ENCODE peak calls at places on chromosomes 12 and 14, in four cellular contexts. One of them, this sample, is unnamed.

GRCh38 chr12:93968518-93968917 is 179.9 kb upstream of the PLXNC1 start:
- DNase-seq in HepG2: no peak
- DNase-seq in K562: no peak
- DNase-seq in WTC11: no peak
- DNase-seq in this sample: no peak

GRCh38 chr12:51852404-51853137 is 4.1 kb upstream of the FIGNL2 start:
- DNase-seq in HepG2: no peak
- DNase-seq in WTC11: no peak
- DNase-seq in K562: no peak
- DNase-seq in this sample: no peak

GRCh38 chr12:50536831-50537537 is 32.2 kb downstream of the DIP2B start:
- DNase-seq in HepG2: no peak
- DNase-seq in WTC11: no peak
- DNase-seq in K562: no peak
- DNase-seq in this sample: no peak

GRCh38 chr12:50442178-50442908 is 41.7 kb downstream of the LARP4 start:
- DNase-seq in HepG2: no peak
- DNase-seq in WTC11: no peak
- DNase-seq in K562: no peak
- DNase-seq in this sample: no peak

GRCh38 chr12:120856980-120857379 is 47.2 kb downstream of the SPPL3 start:
- DNase-seq in K562: no peak
- DNase-seq in HepG2: no peak
- DNase-seq in WTC11: no peak
- DNase-seq in this sample: no peak

GRCh38 chr14:55832974-55833373 is 253.0 kb downstream of the KTN1 start:
- DNase-seq in K562: no peak
- DNase-seq in HepG2: no peak
- DNase-seq in WTC11: no peak
- DNase-seq in this sample: no peak

GRCh38 chr12:92431146-92431545 is 271.6 kb upstream of the PLEKHG7 start:
- DNase-seq in K562: peak; percentile 18
- DNase-seq in HepG2: no peak
- DNase-seq in WTC11: peak; percentile 21
- DNase-seq in this sample: no peak

GRCh38 chr14:98984719-98985041 is 287.3 kb downstream of the BCL11B start:
- DNase-seq in K562: peak; percentile 35
- DNase-seq in HepG2: no peak
- DNase-seq in WTC11: no peak
- DNase-seq in this sample: no peak

GRCh38 chr12:15404485-15404884 is 82.2 kb downstream of the PTPRO start:
- DNase-seq in HepG2: no peak
- DNase-seq in K562: no peak
- DNase-seq in WTC11: no peak
- DNase-seq in this sample: no peak

GRCh38 chr12:127287256-127287655 is 979.7 kb upstream of the TMEM132C start:
- DNase-seq in HepG2: no peak
- DNase-seq in K562: no peak
- DNase-seq in WTC11: no peak
- DNase-seq in this sample: no peak

GRCh38 chr12:130160711-130161231 is 1.5 kb upstream of the FZD10 start:
- DNase-seq in WTC11: no peak
- DNase-seq in HepG2: no peak
- DNase-seq in K562: no peak
- DNase-seq in this sample: no peak

DNA sequence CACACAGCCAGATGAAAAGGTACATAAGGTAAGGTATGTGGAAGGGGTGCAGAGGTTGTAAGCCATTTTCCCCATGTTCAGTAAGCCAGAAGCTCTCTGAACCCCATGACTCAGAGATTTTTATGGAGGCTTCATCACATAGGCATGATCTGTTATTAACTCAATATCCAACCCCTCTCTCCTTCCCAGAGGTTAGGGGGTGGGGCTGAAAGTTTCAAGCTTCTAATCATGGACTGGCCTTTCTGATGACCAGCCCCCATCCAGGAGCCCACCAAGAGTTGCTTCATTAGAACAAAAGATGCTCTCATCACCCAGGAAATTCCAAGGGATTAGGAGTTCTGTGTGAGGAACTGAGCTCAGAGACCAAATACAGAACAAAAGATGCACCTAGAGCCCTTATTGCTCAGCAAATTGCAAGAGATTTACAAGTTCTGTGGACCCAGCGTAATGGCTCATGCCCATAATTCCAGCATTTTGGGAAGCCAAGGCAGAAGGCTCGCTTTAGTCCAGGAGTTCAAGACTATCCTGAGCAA is 103.2 kb upstream of the DAAM1 start:
- DNase-seq in WTC11: no peak
- DNase-seq in HepG2: no peak
- DNase-seq in K562: no peak
- DNase-seq in this sample: no peak
- TF ChIP-seq ELF4 in WTC11: no peak
- TF ChIP-seq ELF4 in HepG2: no peak
- TF ChIP-seq ELF4 in K562: no peak
- TF ChIP-seq ELF4 in this sample: no peak

GRCh38 chr12:105278043-105278697 is 42.2 kb upstream of the APPL2 start:
- DNase-seq in WTC11: no peak
- DNase-seq in K562: no peak
- DNase-seq in HepG2: peak; percentile 50
- DNase-seq in this sample: peak; percentile 39
- TF ChIP-seq ELF4 in WTC11: no peak
- TF ChIP-seq ELF4 in K562: no peak
- TF ChIP-seq ELF4 in HepG2: no peak
- TF ChIP-seq ELF4 in this sample: no peak

GRCh38 chr14:25014440-25014839 is 35.5 kb downstream of the STXBP6 start:
- DNase-seq in WTC11: no peak
- DNase-seq in HepG2: peak; percentile 41
- DNase-seq in K562: no peak
- DNase-seq in this sample: no peak

GRCh38 chr14:25015761-25016160 is 34.2 kb downstream of the STXBP6 start:
- DNase-seq in WTC11: no peak
- DNase-seq in K562: no peak
- DNase-seq in HepG2: peak; percentile 54
- DNase-seq in this sample: no peak

GRCh38 chr14:25017562-25017961 is 32.4 kb downstream of the STXBP6 start:
- DNase-seq in K562: no peak
- DNase-seq in WTC11: no peak
- DNase-seq in HepG2: no peak
- DNase-seq in this sample: no peak
- TF ChIP-seq ELF4 in K562: no peak
- TF ChIP-seq ELF4 in WTC11: no peak
- TF ChIP-seq ELF4 in HepG2: no peak
- TF ChIP-seq ELF4 in this sample: no peak

GRCh38 chr12:2393016-2393415 is 340.2 kb downstream of the CACNA1C start:
- DNase-seq in HepG2: no peak
- DNase-seq in WTC11: no peak
- DNase-seq in K562: no peak
- DNase-seq in this sample: no peak
- TF ChIP-seq ELF4 in HepG2: no peak
- TF ChIP-seq ELF4 in WTC11: no peak
- TF ChIP-seq ELF4 in K562: no peak
- TF ChIP-seq ELF4 in this sample: no peak

GRCh38 chr12:55847603-55848329 is 5.0 kb upstream of the MMP19 start:
- DNase-seq in WTC11: no peak
- DNase-seq in K562: peak; percentile 75
- DNase-seq in HepG2: peak; percentile 26
- DNase-seq in this sample: peak; percentile 25
- TF ChIP-seq ELF4 in WTC11: no peak
- TF ChIP-seq ELF4 in K562: no peak
- TF ChIP-seq ELF4 in HepG2: no peak
- TF ChIP-seq ELF4 in this sample: no peak

DNA sequence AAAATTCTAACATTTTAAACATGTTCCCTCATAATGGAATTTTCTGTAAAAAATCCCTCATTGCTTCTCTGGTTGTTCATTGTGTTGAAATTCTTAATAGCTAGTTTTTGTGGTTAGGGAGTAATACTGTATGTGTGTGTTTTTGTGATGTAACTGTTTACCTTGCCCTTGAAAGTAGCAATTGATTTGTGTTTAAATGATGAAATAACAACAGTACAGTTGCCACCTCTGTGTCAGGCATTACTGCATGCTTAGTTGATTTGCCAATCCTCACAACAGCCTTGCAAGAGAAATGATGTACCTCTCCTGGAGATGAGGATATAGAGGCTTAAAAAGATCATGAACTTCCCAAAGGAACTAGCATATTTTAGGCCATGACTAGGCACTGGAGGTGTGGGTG is 94.9 kb downstream of the DAAM1 start:
- DNase-seq in HepG2: peak; percentile 81
- DNase-seq in K562: no peak
- DNase-seq in WTC11: no peak
- DNase-seq in this sample: no peak
- TF ChIP-seq ELF4 in HepG2: no peak
- TF ChIP-seq ELF4 in K562: no peak
- TF ChIP-seq ELF4 in WTC11: no peak
- TF ChIP-seq ELF4 in this sample: no peak

GRCh38 chr14:105059917-105060565 is 5.2 kb downstream of the GPR132 start:
- DNase-seq in WTC11: no peak
- DNase-seq in HepG2: no peak
- DNase-seq in K562: no peak
- DNase-seq in this sample: no peak

GRCh38 chr14:105061428-105062047 is 3.7 kb downstream of the GPR132 start:
- DNase-seq in K562: peak; percentile 61
- DNase-seq in WTC11: no peak
- DNase-seq in HepG2: no peak
- DNase-seq in this sample: no peak

GRCh38 chr14:105058521-105059034 is 6.7 kb downstream of the GPR132 start:
- DNase-seq in WTC11: no peak
- DNase-seq in K562: no peak
- DNase-seq in HepG2: no peak
- DNase-seq in this sample: no peak

GRCh38 chr14:105060751-105061427 is 4.3 kb downstream of the GPR132 start:
- DNase-seq in K562: no peak
- DNase-seq in HepG2: no peak
- DNase-seq in WTC11: no peak
- DNase-seq in this sample: no peak

GRCh38 chr14:105059035-105059916 is 6.0 kb downstream of the GPR132 start:
- DNase-seq in WTC11: peak; percentile 46
- DNase-seq in K562: no peak
- DNase-seq in HepG2: no peak
- DNase-seq in this sample: no peak
- TF ChIP-seq ELF4 in WTC11: no peak
- TF ChIP-seq ELF4 in K562: no peak
- TF ChIP-seq ELF4 in HepG2: no peak
- TF ChIP-seq ELF4 in this sample: no peak

DNA sequence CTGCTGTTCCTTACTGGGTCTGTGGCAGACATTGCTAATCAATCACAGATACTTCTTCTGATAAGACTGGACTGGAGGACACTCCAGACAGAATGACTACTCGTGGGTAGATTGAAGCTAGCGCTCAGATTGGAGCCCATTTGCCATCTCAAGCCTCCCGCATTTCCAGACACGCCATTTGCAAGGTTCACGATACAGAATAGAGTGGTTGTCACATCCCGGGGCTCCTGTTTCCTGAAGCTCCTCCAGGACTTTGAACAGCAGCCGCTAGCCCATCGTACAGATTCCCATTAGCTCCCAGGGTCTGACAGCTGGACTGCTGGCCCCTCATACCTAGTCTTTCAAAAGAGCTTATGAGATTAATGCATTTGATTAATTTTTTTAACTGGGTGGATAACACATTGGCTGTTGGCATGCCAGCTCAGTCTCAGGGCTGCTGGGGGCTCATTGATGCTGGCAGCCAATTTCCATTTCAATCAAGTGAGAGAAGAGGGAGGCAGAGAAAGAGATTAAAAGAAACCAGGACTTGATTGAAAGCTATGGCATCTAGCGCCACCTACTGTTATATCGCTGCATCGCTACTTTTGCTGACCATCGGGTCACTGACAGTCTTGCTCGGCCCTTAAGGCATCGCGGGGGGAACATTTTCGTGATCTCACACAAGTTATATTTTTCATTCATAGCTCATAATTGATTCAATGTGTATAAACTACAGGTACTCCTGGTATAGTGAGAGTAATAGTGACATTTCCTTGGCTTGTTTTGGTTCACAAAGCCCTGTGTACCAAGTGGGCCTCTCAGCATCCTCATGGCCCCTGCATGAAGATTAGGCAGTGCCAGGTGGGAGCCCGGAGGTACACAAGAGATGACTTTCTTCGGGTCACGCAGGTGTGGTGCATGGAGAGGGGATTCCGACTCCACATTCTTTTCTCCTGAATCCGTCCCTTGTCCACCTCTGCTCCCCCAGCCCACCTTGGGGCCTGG is 78.6 kb downstream of the CCDC60 start:
- DNase-seq in WTC11: peak; percentile 91
- DNase-seq in HepG2: peak; percentile 43
- DNase-seq in K562: peak; percentile 73
- DNase-seq in this sample: peak; percentile 61
- TF ChIP-seq ELF4 in WTC11: no peak
- TF ChIP-seq ELF4 in HepG2: no peak
- TF ChIP-seq ELF4 in K562: no peak
- TF ChIP-seq ELF4 in this sample: no peak

This sample was measured in HEK293T.